ENCODE peak calls at places on chromosome 22, in four cellular contexts. I is sciatic nerve; O is transverse colon; L is stimulated activated CD8-positive, alpha-beta memory T cell treated with anti-CD3 and anti-CD28 coated beads, Interleukin-15, amount 100 ng/mL, for 24 hours. R is an unnamed sample.

GRCh38 chr22:31488988-31489617 is 539 bp downstream of the EIF4ENIF1 start:
- DNase-seq in I (no peak), O (peak), L (peak), R (peak)

GRCh38 chr22:24697671-24698082 is 76.8 kb downstream of the PIWIL3 start:
- DNase-seq in I (no peak), O (peak), L (no peak), R (no peak)

GRCh38 chr22:42614312-42615091 is at the start of gene POLDIP3:
- DNase-seq in I (peak), O (peak), L (peak), R (peak)

GRCh38 chr22:44026630-44027511 is 2.8 kb downstream of the PARVB start:
- DNase-seq in I (peak), O (peak), L (no peak), R (peak)

GRCh38 chr22:39308614-39309363 is 10.6 kb downstream of the RPL3 start:
- DNase-seq in I (no peak), O (peak), L (no peak), R (peak)

GRCh38 chr22:27876684-27877083 is 42.4 kb downstream of the PITPNB start:
- DNase-seq in I (no peak), O (no peak), L (no peak), R (no peak)

GRCh38 chr22:26956346-26956745 is 299.0 kb downstream of the MIAT start:
- DNase-seq in I (no peak), O (no peak), L (no peak), R (no peak)

GRCh38 chr22:31238057-31238456 is 26.0 kb downstream of the LIMK2 start:
- DNase-seq in I (no peak), O (no peak), L (no peak), R (no peak)

GRCh38 chr22:24505337-24505736 is 10.2 kb downstream of the UPB1 start:
- DNase-seq in I (no peak), O (no peak), L (no peak), R (no peak)

GRCh38 chr22:30251661-30252226 is 5.2 kb upstream of the LIF start:
- DNase-seq in I (no peak), O (no peak), L (no peak), R (no peak)

GRCh38 chr22:50183141-50183971 is 2.4 kb upstream of the TRABD start:
- DNase-seq in I (no peak), O (no peak), L (no peak), R (no peak)

GRCh38 chr22:23834406-23834805 is 4.4 kb downstream of the DERL3 start:
- DNase-seq in I (peak), O (no peak), L (no peak), R (no peak)

GRCh38 chr22:42648368-42649260 is 578 bp downstream of the CYB5R3 start:
- DNase-seq in I (peak), O (peak), L (no peak), R (peak)

GRCh38 chr22:29369460-29369859 is 18.9 kb downstream of the AP1B1 start:
- DNase-seq in I (peak), O (peak), L (no peak), R (peak)

GRCh38 chr22:19797631-19798319 is 37.2 kb downstream of the TBX1 start:
- DNase-seq in I (no peak), O (no peak), L (no peak), R (no peak)

GRCh38 chr22:35399114-35399677 is 744 bp upstream of the MCM5 start:
- DNase-seq in I (no peak), O (no peak), L (no peak), R (no peak)

GRCh38 chr22:43313497-43314474 is 29.4 kb downstream of the SCUBE1 start:
- DNase-seq in I (peak), O (peak), L (no peak), R (no peak)

GRCh38 chr22:37319469-37319868 is 37.2 kb downstream of the CYTH4 start:
- DNase-seq in I (no peak), O (no peak), L (no peak), R (no peak)

GRCh38 chr22:40533712-40534378 is 102.7 kb downstream of the MRTFA start:
- DNase-seq in I (no peak), O (peak), L (no peak), R (no peak)

GRCh38 chr22:38750638-38751037 is 5.2 kb downstream of the SUN2 start:
- DNase-seq in I (no peak), O (no peak), L (no peak), R (no peak)